ENCODE peak calls at places on chromosomes 7 and 10, in four cellular contexts. Y, B, I and D are unnamed samples.

GRCh38 chr7:113087278-113087998 is 811 bp upstream of the GPR85 start:
- ATAC-seq in Y (peak; percentile 68), I (no peak), B (no peak), D (no peak)

GRCh38 chr10:108586424-108586823 is 1336.9 kb downstream of the XPNPEP1 start:
- ATAC-seq in I (no peak), B (no peak), Y (no peak), D (no peak)

GRCh38 chr10:78757542-78757941 is 311.2 kb upstream of the ZMIZ1 start:
- ATAC-seq in Y (no peak), I (no peak), B (no peak), D (no peak)

GRCh38 chr7:127995866-127996215 is 35.4 kb downstream of the LRRC4 start:
- ATAC-seq in B (no peak), Y (no peak), I (peak; percentile 74), D (no peak)

GRCh38 chr7:87599336-87599735 is 1.3 kb downstream of the ABCB1 start:
- ATAC-seq in Y (peak; percentile 24), I (no peak), B (peak; percentile 58), D (peak; percentile 93)

GRCh38 chr7:44213872-44214595 is 13.3 kb downstream of the YKT6 start:
- ATAC-seq in Y (peak; percentile 26), I (peak; percentile 16), B (no peak), D (peak; percentile 72)

GRCh38 chr10:3430501-3430900 is 257.9 kb upstream of the PITRM1 start:
- ATAC-seq in B (no peak), Y (no peak), I (no peak), D (no peak)

GRCh38 chr10:6494934-6495592 is 85.0 kb downstream of the PRKCQ start:
- ATAC-seq in Y (no peak), B (peak; percentile 19), I (no peak), D (no peak)

GRCh38 chr7:123655614-123656013 is at the start of gene LMOD2:
- ATAC-seq in B (no peak), I (peak; percentile 89), Y (no peak), D (no peak)

GRCh38 chr7:82559203-82559805 is 115.7 kb upstream of the CACNA2D1 start:
- ATAC-seq in B (no peak), Y (peak; percentile 60), I (no peak), D (no peak)

GRCh38 chr10:103619424-103620356 is 126.2 kb downstream of the NEURL1 start:
- ATAC-seq in B (no peak), Y (no peak), I (no peak), D (no peak)

GRCh38 chr10:49009231-49009979 is 69.8 kb upstream of the LRRC18 start:
- ATAC-seq in Y (peak; percentile 32), I (peak; percentile 17), B (no peak), D (no peak)

GRCh38 chr7:129655801-129656200 is 44.3 kb downstream of the NRF1 start:
- ATAC-seq in Y (no peak), B (no peak), I (no peak), D (peak; percentile 68)

GRCh38 chr7:128948312-128948973 is 10.7 kb downstream of the IRF5 start:
- ATAC-seq in I (peak; percentile 58), B (no peak), Y (no peak), D (no peak)

GRCh38 chr7:85764034-85764433 is 577.2 kb upstream of the SEMA3D start:
- ATAC-seq in I (no peak), Y (no peak), B (no peak), D (no peak)

GRCh38 chr7:114302858-114303257 is 111.8 kb upstream of the FOXP2 start:
- ATAC-seq in I (no peak), Y (no peak), B (no peak), D (no peak)

GRCh38 chr10:32256613-32257437 is 90.1 kb downstream of the EPC1 start:
- ATAC-seq in I (peak; percentile 79), B (peak; percentile 95), Y (peak; percentile 93), D (peak; percentile 72)